ENCODE peak calls at places on chromosomes 2 and 18, in six cellular contexts. H is mesenchymal stem cell, A is neuronal stem cell, E is trophoblast cell, Z is IMR-90, I is H1. W is an unnamed sample.

GRCh38 chr2:12727641-12728040 is 10.9 kb downstream of the TRIB2 start:
- DNase-seq in Z (no peak), E (no peak), I (no peak), H (no peak), A (no peak), W (no peak)

GRCh38 chr18:43758734-43759133 is 481.4 kb upstream of the SYT4 start:
- DNase-seq in A (no peak), Z (no peak), I (no peak), H (no peak), E (no peak), W (no peak)

GRCh38 chr2:220969348-220969747 is 602.8 kb downstream of the EPHA4 start:
- DNase-seq in A (no peak), Z (no peak), E (no peak), H (no peak), I (no peak), W (no peak)

GRCh38 chr2:102422910-102423309 is at the start of gene IL18RAP:
- DNase-seq in H (no peak), E (no peak), I (no peak), Z (no peak), A (no peak), W (no peak)

GRCh38 chr2:165777522-165778186 is 16.4 kb downstream of the GALNT3 start:
- DNase-seq in I (no peak), E (no peak), H (peak; percentile 22), A (no peak), Z (no peak), W (no peak)

GRCh38 chr2:101361519-101361918 is 25.8 kb downstream of the CREG2 start:
- DNase-seq in E (no peak), I (no peak), Z (no peak), A (no peak), H (no peak), W (no peak)

GRCh38 chr2:56709181-56709580 is 525.4 kb downstream of the CCDC85A start:
- DNase-seq in E (no peak), I (no peak), A (no peak), Z (no peak), H (no peak), W (no peak)

GRCh38 chr2:10169581-10169980 is 47.0 kb downstream of the RRM2 start:
- DNase-seq in E (no peak), H (no peak), Z (peak; percentile 19), A (no peak), I (no peak), W (no peak)

GRCh38 chr2:234135750-234136221 is 85.3 kb downstream of the SPP2 start:
- DNase-seq in Z (peak; percentile 76), H (peak; percentile 77), I (peak; percentile 75), A (peak; percentile 77), E (peak; percentile 89), W (peak; percentile 89)

GRCh38 chr2:8059794-8060193 is 622.1 kb upstream of the ID2 start:
- DNase-seq in A (no peak), Z (no peak), E (peak; percentile 33), I (no peak), H (no peak), W (no peak)

GRCh38 chr2:68193774-68194372 is 36.2 kb downstream of the PNO1 start:
- DNase-seq in H (peak; percentile 33), Z (peak; percentile 77), E (no peak), A (no peak), I (no peak), W (no peak)

GRCh38 chr2:130728007-130728454 is 839 bp upstream of the GPR148 start:
- DNase-seq in Z (no peak), H (no peak), A (no peak), I (no peak), E (peak; percentile 44), W (no peak)
- H3K4me2 ChIP-seq in Z (no peak overlapping the region), H (peak overlapping the region; percentile 89), A (peak overlapping the region; percentile 91), I (peak overlapping the region; percentile 84), E (peak overlapping the region; percentile 67), W (peak overlapping the region; percentile 67)

GRCh38 chr2:202377308-202377736 is 1.2 kb downstream of the BMPR2 start:
- DNase-seq in Z (peak; percentile 30), E (peak; percentile 82), H (peak; percentile 55), A (peak; percentile 32), I (peak; percentile 61), W (peak; percentile 41)
- H2AFZ ChIP-seq in Z (peak overlapping the region; percentile 91), E (peak overlapping the region; percentile 59), H (no peak overlapping the region), A (peak overlapping the region; percentile 25), I (no peak overlapping the region), W (no peak overlapping the region)

GRCh38 chr18:10290244-10291240 is 163.9 kb upstream of the APCDD1 start:
- DNase-seq in I (no peak), Z (peak; percentile 21), E (no peak), A (no peak), H (peak; percentile 66), W (no peak)
- H3K18ac ChIP-seq in I (no peak overlapping the region), Z (peak overlapping the region; percentile 17), E (no peak overlapping the region), A (peak overlapping the region; percentile 68), H (peak overlapping the region; percentile 81), W (no peak overlapping the region)

DNA sequence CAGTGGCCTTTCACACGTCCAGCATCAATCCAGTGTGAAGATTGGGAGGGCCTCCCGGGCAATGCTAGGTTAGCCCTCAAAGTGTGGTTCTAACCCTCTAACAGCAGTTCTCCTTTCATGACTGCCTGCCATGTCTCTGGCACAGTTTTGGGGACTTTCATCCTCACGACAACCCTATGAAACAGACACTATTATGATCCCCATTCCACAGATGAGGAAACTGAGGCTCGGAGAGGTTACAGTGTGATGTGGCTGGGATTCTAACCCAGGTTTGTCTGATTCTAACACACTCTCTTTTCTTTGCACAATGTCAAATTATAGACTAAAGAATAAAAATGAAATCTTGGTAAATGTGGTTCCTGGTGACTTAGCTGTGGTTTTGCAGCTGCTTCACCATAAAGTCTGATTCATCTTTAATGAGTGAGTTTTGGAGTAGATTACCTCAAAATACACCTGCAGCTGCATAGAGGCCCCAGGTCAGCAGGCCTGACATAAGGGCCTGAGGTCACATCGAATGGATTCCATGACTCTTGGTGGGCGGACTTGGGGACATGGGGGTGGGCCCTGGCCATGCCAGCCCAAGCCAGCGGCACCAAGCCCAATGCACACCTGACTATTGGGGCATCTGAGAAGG is 214.4 kb downstream of the GLI2 start:
- DNase-seq in A (no peak), H (no peak), I (no peak), E (no peak), Z (peak; percentile 33), W (no peak)
- H3K4me2 ChIP-seq in A (no peak overlapping the region), H (no peak overlapping the region), I (no peak overlapping the region), E (no peak overlapping the region), Z (no peak overlapping the region), W (no peak overlapping the region)

DNA sequence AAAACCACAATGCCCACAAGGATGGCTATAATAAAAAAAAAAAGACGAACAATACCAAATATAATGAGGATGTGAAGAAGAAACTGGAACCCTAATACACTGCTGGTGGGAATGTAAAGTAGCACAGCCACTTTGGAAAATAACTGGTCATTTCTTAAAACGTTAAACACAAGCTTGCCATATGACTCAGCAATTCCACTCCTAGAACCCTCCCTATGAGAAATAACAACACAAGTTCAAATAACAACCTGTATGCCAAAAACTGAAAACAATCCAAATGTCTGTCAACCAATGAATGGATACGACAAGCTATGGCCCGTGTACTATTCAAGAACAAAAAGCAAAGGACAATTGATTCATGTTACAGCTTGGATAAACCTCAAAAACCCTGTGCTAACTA is 7.0 kb upstream of the ALPK2 start:
- DNase-seq in I (no peak), A (no peak), Z (peak; percentile 80), H (peak; percentile 48), E (no peak), W (no peak)
- H2AFZ ChIP-seq in I (no peak overlapping the region), A (no peak overlapping the region), Z (no peak overlapping the region), H (no peak overlapping the region), E (no peak overlapping the region), W (no peak overlapping the region)

DNA sequence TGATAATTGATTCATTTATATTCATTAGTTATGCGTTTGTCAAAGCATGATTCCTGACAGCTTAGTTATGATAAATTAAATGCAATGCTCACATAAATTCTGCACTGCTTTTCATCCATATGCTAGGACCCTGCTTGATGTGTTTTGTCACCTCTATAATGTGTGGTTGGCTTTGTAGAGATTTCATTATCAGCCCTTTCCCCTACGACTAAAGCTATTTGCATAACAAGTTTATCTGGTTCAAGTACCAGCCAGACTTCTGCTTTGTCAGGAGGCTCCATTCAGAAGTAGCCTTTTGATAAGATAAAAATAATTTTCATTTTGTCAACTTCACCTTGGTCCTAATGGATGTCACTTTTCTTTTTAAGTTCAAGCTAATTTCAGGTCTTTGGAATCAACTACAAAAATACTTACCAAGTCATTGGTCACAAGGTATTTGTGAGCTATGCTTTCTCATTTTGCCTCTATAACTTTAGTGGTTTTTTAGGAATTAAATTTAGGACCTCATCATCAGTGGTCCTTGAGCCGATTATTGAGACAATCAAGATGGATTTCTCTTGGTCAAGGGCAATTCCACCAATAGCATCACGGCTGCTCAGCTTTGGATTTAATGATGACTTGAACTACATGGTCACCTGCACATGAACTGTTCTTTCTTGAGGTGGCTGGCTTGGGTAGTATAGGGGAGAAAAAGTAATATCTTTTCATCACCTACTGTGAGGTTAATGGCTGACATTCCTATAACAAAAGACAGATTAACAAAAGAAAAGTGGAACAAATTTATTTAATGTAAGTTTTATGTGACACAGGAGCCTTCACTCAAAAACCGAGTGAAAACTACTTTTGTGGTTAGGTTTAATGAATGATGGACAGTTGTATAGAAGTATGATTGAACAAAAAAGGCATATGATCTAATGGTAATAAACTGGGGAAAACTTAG is 162.1 kb downstream of the MYO3B start:
- DNase-seq in A (no peak), H (no peak), E (peak; percentile 17), Z (no peak), I (no peak), W (no peak)
- H3K18ac ChIP-seq in A (no peak overlapping the region), H (no peak overlapping the region), E (no peak overlapping the region), Z (no peak overlapping the region), I (no peak overlapping the region), W (no peak overlapping the region)

GRCh38 chr2:61420986-61421546 is 49.8 kb downstream of the USP34 start:
- DNase-seq in A (no peak), E (no peak), H (no peak), Z (no peak), I (no peak), W (no peak)

GRCh38 chr2:61425605-61426155 is 45.2 kb downstream of the USP34 start:
- DNase-seq in Z (no peak), E (no peak), H (no peak), A (no peak), I (no peak), W (no peak)

GRCh38 chr2:61426267-61426897 is 44.5 kb downstream of the USP34 start:
- DNase-seq in I (peak; percentile 83), E (peak; percentile 58), A (peak; percentile 26), Z (no peak), H (peak; percentile 44), W (peak; percentile 83)

GRCh38 chr2:61421611-61422010 is 49.3 kb downstream of the USP34 start:
- DNase-seq in Z (peak; percentile 12), I (no peak), A (no peak), E (no peak), H (no peak), W (no peak)

GRCh38 chr2:61423714-61424113 is 47.2 kb downstream of the USP34 start:
- DNase-seq in A (no peak), I (no peak), H (peak; percentile 40), E (no peak), Z (peak; percentile 69), W (no peak)
- H3K4me2 ChIP-seq in A (no peak overlapping the region), I (no peak overlapping the region), H (no peak overlapping the region), E (no peak overlapping the region), Z (peak overlapping the region; percentile 24), W (no peak overlapping the region)

DNA sequence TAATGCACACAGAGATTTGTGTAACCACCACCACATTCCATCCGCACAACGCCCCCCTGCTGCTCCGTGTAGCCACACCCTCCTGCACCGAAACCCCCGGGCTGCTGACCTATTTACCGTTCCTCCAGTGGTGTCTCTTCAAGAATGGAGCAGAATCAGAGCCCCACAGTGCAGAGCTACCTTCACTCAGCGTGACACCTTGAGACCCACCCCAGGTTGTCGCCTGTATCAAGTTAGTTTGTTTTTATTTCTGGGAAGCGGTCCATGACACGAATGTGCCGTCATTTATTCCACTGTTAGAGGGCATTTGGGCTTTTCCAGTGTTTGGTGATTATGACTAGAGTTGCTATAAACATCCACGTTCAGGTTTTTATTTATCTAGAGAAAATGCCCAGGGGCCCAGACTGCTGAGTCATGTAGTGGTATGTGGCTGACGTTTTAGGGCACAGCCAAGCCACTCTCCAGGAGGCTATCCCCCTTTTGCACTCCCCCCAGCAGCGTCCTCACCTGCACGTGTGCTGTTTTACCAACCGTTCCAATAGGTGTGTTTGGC is 266.7 kb downstream of the NDUFA10 start:
- DNase-seq in I (no peak), A (no peak), Z (peak; percentile 3), E (no peak), H (peak; percentile 18), W (no peak)
- H2AFZ ChIP-seq in I (no peak overlapping the region), A (no peak overlapping the region), Z (no peak overlapping the region), E (no peak overlapping the region), H (no peak overlapping the region), W (no peak overlapping the region)